ENCODE peak calls at places on chromosomes 3 and 15, in five cellular contexts. T is breast epithelium; R is left ventricle myocardium inferior; P is astrocyte; Y is CD8-positive, alpha-beta T cell. K is an unnamed sample.

GRCh38 chr3:29668728-29669127 is 387.9 kb downstream of the RBMS3 start:
- DNase-seq in T (no peak), R (no peak), P (no peak), Y (no peak), K (no peak)

GRCh38 chr3:127289646-127290575 is 2.1 kb upstream of the PRR20G start:
- DNase-seq in T (no peak), R (no peak), P (peak), Y (no peak), K (no peak)

GRCh38 chr3:8464668-8465067 is 37.0 kb upstream of the LMCD1 start:
- DNase-seq in T (no peak), R (no peak), P (no peak), Y (no peak), K (no peak)

GRCh38 chr15:33067456-33067855 is 127.1 kb downstream of the FMN1 start:
- DNase-seq in T (no peak), R (no peak), P (peak), Y (no peak), K (no peak)

GRCh38 chr3:101252307-101252706 is 68.1 kb downstream of the IMPG2 start:
- DNase-seq in T (no peak), R (no peak), P (no peak), Y (no peak), K (no peak)

GRCh38 chr15:72306211-72306785 is 13.7 kb downstream of the CELF6 start:
- DNase-seq in T (no peak), R (no peak), P (peak), Y (peak), K (peak)

GRCh38 chr15:51128701-51129100 is 34.0 kb upstream of the TNFAIP8L3 start:
- DNase-seq in T (no peak), R (no peak), P (peak), Y (no peak), K (no peak)

GRCh38 chr3:32686713-32687112 is 1.7 kb downstream of the CNOT10 start:
- DNase-seq in T (no peak), R (no peak), P (no peak), Y (no peak), K (no peak)

DNA sequence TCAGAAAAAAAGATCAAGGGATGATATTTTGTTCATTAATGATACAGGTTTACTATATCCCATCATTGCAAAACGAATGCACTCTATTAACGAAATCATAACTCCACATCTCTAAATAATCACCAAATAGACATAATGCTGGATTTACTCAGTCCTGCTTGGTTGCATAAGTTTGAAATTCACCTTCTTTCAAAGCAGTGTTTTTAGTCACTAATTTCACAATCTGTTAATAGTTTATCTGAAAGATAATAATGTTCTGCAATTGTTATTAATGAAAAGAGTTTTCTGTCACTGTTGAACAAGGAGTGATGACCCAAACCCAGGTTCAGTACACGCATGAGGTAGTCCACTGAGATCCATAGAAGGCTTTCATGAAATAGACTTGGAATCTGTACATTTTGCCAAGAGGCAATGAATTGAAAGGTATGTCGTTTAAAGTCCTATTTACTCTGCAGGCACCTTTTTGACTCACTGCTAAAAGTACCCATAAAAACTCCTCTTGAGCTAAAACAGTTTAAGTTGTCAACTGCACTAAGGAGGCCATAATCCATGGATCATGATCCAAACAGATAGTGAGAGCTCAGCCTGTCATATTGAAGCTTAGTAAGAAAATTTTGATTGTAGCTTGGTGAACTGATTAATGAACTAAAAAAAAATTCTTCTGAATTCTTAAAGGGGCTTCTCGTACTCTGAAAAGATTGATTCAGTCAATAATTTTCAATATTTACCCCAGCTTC is 75.6 kb upstream of the MBNL1 start:
- DNase-seq in T (no peak), R (no peak), P (no peak), Y (no peak), K (no peak)
- TF ChIP-seq CTCF in T (no peak), R (no peak), P (no peak), Y (no peak), K (no peak)

DNA sequence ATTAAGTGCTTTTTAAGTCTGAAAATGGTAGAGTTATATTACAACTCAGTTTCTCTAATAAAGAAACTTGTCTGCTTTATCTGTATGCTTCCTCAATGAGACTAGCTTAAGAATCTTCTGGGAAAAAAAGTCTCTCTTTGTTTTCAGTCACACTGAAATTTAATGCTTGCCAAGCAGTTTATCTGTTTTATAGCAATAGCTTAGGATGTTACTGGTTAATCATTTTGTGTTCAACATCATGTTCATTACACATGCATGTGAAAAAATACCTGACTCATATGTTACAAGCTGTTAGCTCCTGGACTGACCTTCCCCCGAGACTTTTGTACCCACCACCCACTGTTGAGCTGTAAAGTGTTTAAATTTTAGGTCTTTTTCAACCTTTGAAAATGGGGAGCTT is 706.2 kb upstream of the CBLB start:
- DNase-seq in T (no peak), R (no peak), P (no peak), Y (no peak), K (no peak)
- TF ChIP-seq CTCF in T (no peak), R (no peak), P (no peak), Y (no peak), K (no peak)

GRCh38 chr3:74442683-74443082 is 171.8 kb downstream of the CNTN3 start:
- DNase-seq in T (no peak), R (no peak), P (no peak), Y (no peak), K (no peak)

GRCh38 chr3:74445541-74445940 is 168.9 kb downstream of the CNTN3 start:
- DNase-seq in T (no peak), R (no peak), P (no peak), Y (no peak), K (no peak)

GRCh38 chr3:74443102-74443501 is 171.4 kb downstream of the CNTN3 start:
- DNase-seq in T (no peak), R (no peak), P (no peak), Y (no peak), K (no peak)

DNA sequence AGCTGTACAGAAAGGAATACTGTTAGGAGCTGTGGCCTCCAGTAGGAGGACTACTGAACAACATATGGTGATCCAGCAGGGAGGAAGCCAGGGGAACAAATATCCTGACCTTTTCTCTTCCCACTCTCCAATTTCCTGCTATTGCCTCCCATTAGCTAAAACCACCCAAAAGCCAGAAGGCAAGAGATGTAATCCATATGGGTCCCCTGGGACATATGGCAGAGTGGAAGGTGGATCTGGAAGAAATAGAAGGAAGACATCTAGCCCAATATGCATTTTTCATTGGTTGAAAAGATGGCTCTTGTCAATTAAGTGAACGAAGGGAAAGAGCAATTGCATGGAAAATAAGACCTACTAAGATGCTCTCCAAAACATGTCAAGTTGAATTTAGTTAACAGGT is 167.2 kb downstream of the CNTN3 start:
- DNase-seq in T (no peak), R (no peak), P (no peak), Y (no peak), K (no peak)
- TF ChIP-seq CTCF in T (no peak), R (no peak), P (no peak), Y (no peak), K (no peak)

DNA sequence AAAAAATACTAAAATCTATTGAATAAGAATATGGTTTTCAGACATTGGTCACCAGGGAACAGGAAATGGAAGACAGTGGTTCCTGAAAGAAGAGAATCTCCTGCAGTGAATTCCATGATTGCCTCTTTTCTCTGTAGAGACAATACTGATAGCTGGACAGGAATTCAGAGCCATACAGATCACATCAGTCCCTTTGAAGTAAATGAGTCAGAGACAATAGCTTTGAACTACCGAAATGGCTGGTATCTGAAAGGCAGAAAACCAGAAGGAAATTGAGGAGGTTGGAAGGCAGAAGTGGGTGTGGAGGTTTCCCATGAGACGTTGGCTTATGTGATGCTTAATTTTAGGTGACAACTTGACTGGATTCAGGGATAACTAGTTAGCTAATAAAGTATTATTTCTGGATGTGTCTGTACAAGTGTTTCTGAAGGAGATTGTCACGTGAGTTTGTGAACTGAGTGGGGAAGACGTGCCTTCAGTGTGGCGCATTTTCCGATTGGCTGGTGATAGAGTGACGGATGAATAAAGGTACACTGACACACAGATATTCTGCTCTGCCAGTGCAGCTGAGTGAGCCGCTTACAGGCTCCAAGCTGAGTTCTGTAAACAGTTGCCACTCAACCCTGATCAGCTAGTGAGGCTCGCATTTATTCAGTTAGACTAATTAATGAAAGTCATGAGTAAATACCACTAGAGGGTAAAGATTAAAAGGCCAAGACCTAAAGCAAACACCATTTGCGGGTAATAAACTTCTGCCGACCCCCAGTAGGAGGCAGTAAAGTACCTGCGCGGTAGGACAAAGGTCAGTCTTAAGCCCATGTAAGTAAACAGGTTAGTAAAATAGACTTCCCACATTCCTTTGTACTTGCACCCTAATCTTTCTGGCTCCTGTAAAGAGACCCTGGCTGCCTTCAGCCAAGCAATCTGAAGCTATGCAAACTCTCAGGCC is 1298.6 kb downstream of the SI start:
- DNase-seq in T (no peak), R (no peak), P (no peak), Y (no peak), K (no peak)
- TF ChIP-seq CTCF in T (no peak), R (no peak), P (no peak), Y (no peak), K (no peak)

GRCh38 chr3:192332386-192333291 is 394.7 kb downstream of the FGF12 start:
- DNase-seq in T (no peak), R (no peak), P (no peak), Y (no peak), K (no peak)

GRCh38 chr3:192331749-192332385 is 395.5 kb downstream of the FGF12 start:
- DNase-seq in T (no peak), R (no peak), P (no peak), Y (no peak), K (no peak)

GRCh38 chr3:192339214-192339613 is 388.1 kb downstream of the FGF12 start:
- DNase-seq in T (no peak), R (no peak), P (no peak), Y (no peak), K (no peak)

DNA sequence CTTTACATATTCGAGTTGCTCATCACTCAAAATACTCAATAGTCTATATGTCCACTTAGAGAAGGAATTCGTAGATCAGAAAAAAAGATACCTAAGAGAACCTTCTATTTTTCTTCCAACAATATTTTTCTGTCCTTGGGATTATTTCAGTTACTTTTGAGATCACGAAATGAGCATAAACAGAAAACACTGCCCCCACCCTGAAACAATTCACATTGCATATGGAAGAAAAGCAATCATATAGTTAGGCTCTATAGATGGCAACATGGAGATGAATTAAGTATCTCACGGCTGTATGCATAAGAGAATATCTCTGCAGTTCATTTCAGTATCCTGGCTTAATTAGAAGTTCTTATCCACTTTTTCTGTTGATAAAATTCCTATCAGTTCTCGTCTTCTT is 391.1 kb downstream of the FGF12 start:
- DNase-seq in T (no peak), R (no peak), P (no peak), Y (no peak), K (no peak)
- TF ChIP-seq CTCF in T (no peak), R (no peak), P (no peak), Y (no peak), K (no peak)